ENCODE peak calls at places on chromosomes 12 and 14, in four cellular contexts. G is HCT116, C is uterus, A is GM12865. O is an unnamed sample.
A peak's percentile ranks its signal among the peaks of the same experiment; 100 is the strongest.

GRCh38 chr12:119594772-119595445 is 1.3 kb downstream of the TMEM233 start:
- DNase-seq in G (no peak), C (no peak), A (no peak), O (no peak)

GRCh38 chr14:56742391-56742790 is 67.9 kb downstream of the OTX2 start:
- DNase-seq in G (no peak), C (no peak), A (no peak), O (no peak)

GRCh38 chr12:132342322-132342721 is 12.9 kb upstream of the GALNT9 start:
- DNase-seq in G (no peak), C (no peak), A (no peak), O (no peak)

GRCh38 chr14:60288279-60288678 is 39.3 kb downstream of the PPM1A start:
- DNase-seq in G (no peak), C (no peak), A (no peak), O (no peak)

GRCh38 chr14:54881235-54881760 is 21.3 kb downstream of the GCH1 start:
- DNase-seq in G (no peak), C (no peak), A (peak; percentile 80), O (no peak)

GRCh38 chr12:72982351-72982750 is 710.2 kb downstream of the TRHDE start:
- DNase-seq in G (no peak), C (no peak), A (no peak), O (no peak)

GRCh38 chr14:34981743-34982420 is 910 bp upstream of the SRP54 start:
- DNase-seq in G (peak; percentile 26), C (peak; percentile 15), A (peak; percentile 66), O (no peak)

GRCh38 chr12:19288603-19289244 is 150.6 kb upstream of the AEBP2 start:
- DNase-seq in G (peak; percentile 22), C (no peak), A (peak; percentile 38), O (peak; percentile 17)

GRCh38 chr12:96398422-96399080 is 1.7 kb downstream of the CDK17 start:
- DNase-seq in G (no peak), C (no peak), A (peak; percentile 31), O (no peak)

GRCh38 chr12:130984183-130985058 is 30.7 kb downstream of the ADGRD1 start:
- DNase-seq in G (no peak), C (no peak), A (no peak), O (no peak)

GRCh38 chr12:98332626-98333025 is 182.8 kb upstream of the TMPO start:
- DNase-seq in G (no peak), C (no peak), A (peak; percentile 35), O (no peak)

GRCh38 chr12:24285413-24285812 is 335.9 kb upstream of the SOX5 start:
- DNase-seq in G (no peak), C (no peak), A (no peak), O (no peak)

GRCh38 chr14:100453930-100454329 is 130.8 kb downstream of the SLC25A47 start:
- DNase-seq in G (no peak), C (no peak), A (no peak), O (no peak)

GRCh38 chr12:131027876-131028586 is 74.3 kb downstream of the ADGRD1 start:
- DNase-seq in G (no peak), C (no peak), A (no peak), O (no peak)

GRCh38 chr12:1338483-1339177 is 255.8 kb downstream of the FBXL14 start:
- DNase-seq in G (no peak), C (no peak), A (no peak), O (no peak)

GRCh38 chr14:59213368-59214315 is 25.2 kb downstream of the DAAM1 start:
- DNase-seq in G (no peak), C (no peak), A (no peak), O (no peak)

GRCh38 chr14:76947078-76947837 is 81.2 kb downstream of the IRF2BPL start:
- DNase-seq in G (peak; percentile 87), C (peak; percentile 85), A (peak; percentile 93), O (no peak)

GRCh38 chr14:103699261-103699661 is 16.0 kb downstream of the XRCC3 start:
- DNase-seq in G (no peak), C (no peak), A (no peak), O (no peak)

GRCh38 chr12:46609281-46609623 is 216.5 kb downstream of the SLC38A4 start:
- DNase-seq in G (no peak), C (no peak), A (peak; percentile 25), O (no peak)

GRCh38 chr14:57389646-57390036 is 745 bp upstream of the NAA30 start:
- DNase-seq in G (no peak), C (no peak), A (no peak), O (no peak)

GRCh38 chr12:68981536-68981935 is 48.6 kb upstream of the CPM start:
- DNase-seq in G (no peak), C (no peak), A (no peak), O (no peak)

GRCh38 chr12:14903386-14904098 is 17.9 kb upstream of the MGP start:
- DNase-seq in G (no peak), C (no peak), A (no peak), O (no peak)

GRCh38 chr12:3658327-3659163 is 94.4 kb downstream of the CRACR2A start:
- DNase-seq in G (no peak), C (no peak), A (peak; percentile 26), O (no peak)

GRCh38 chr14:89184952-89185351 is 232.1 kb downstream of the FOXN3 start:
- DNase-seq in G (no peak), C (no peak), A (no peak), O (no peak)

GRCh38 chr14:74618078-74618952 is 6.3 kb upstream of the LTBP2 start:
- DNase-seq in G (peak; percentile 88), C (no peak), A (peak; percentile 43), O (peak; percentile 77)

GRCh38 chr12:124511259-124511985 is 56.0 kb downstream of the NCOR2 start:
- DNase-seq in G (no peak), C (no peak), A (no peak), O (no peak)

GRCh38 chr14:75417674-75418073 is 10.1 kb upstream of the JDP2 start:
- DNase-seq in G (no peak), C (no peak), A (no peak), O (no peak)

GRCh38 chr12:109951136-109951535 is 45.0 kb downstream of the GIT2 start:
- DNase-seq in G (peak; percentile 31), C (no peak), A (no peak), O (no peak)

GRCh38 chr14:37150414-37150813 is 22.0 kb downstream of the SLC25A21 start:
- DNase-seq in G (no peak), C (no peak), A (peak; percentile 9), O (no peak)

GRCh38 chr14:90381999-90382451 is 14.8 kb upstream of the CALM1 start:
- DNase-seq in G (no peak), C (peak; percentile 41), A (peak; percentile 32), O (no peak)

DNA sequence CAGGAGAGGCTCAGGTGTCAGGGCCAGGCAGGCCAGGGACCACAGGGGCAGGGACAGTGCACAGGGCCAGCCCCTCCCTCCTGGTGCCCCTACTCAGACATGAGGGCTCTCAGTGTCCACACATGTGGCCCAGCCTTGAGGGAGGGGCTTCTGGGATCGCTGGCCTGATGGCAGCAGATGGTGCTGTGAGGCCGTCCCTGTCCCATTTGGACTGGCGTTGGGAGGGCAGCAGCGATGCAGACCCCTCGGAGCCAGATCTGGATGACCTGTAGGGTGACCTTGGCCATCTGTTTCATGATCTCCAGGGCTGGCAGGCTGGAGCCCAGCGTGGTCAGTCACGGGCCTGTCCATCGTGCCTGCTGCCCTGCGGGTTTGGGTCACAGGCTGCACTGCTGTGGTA is 377.6 kb downstream of the TMEM121 start:
- DNase-seq in G (no peak), C (no peak), A (no peak), O (no peak)
- H3K4me3 ChIP-seq in G (no peak overlapping the region), C (no peak overlapping the region), A (no peak overlapping the region), O (no peak overlapping the region)

GRCh38 chr12:121095544-121096198 is 37.0 kb upstream of the P2RX7 start:
- DNase-seq in G (peak; percentile 48), C (peak; percentile 65), A (peak; percentile 75), O (peak; percentile 5)
- TF ChIP-seq CTCF in G (peak; percentile 70), C (peak; percentile 79), A (peak; percentile 94), O (peak; percentile 79)

DNA sequence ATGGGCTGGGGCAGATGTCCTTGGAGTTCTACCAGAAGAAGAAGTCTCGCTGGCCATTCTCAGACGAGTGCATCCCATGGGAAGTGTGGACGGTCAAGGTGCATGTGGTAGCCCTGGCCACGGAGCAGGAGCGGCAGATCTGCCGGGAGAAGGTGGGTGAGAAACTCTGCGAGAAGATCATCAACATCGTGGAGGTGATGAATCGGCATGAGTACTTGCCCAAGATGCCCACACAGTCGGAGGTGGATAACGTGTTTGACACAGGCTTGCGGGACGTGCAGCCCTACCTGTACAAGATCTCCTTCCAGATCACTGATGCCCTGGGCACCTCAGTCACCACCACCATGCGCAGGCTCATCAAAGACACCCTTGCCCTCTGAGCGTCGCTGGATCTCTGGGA is 2.7 kb upstream of the SMIM41 start:
- DNase-seq in G (no peak), C (no peak), A (no peak), O (no peak)
- H3K4me3 ChIP-seq in G (no peak overlapping the region), C (no peak overlapping the region), A (no peak overlapping the region), O (no peak overlapping the region)

GRCh38 chr14:98725676-98726075 is 546.3 kb downstream of the BCL11B start:
- DNase-seq in G (no peak), C (no peak), A (no peak), O (no peak)
- TF ChIP-seq CTCF in G (no peak), C (no peak), A (no peak), O (no peak)

GRCh38 chr12:100716658-100716948 is 78.0 kb upstream of the ANO4 start:
- DNase-seq in G (no peak), C (no peak), A (no peak), O (no peak)
- H3K4me3 ChIP-seq in G (peak overlapping the region; percentile 45), C (no peak overlapping the region), A (no peak overlapping the region), O (peak overlapping the region; percentile 17)

DNA sequence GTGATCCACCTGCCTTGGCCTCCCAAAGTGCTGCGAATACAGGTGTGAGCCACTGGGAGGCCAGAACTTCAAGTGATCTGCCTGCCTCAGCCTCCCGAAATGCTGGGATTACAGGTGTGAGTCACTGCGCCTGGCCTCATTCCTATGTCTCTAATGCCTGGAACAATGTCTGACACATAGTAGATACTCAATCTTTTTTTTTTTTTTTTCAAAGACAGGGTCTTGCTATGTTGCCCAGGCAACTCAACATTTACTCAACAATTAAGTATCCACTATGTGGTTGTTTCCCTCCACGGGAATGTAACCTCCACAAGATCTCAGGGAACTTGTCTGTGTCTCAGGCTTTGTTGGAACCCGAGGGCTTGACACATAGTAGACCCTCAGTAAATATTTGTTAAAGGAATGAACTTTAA is 3.1 kb upstream of the TMEM120B start:
- DNase-seq in G (peak; percentile 51), C (no peak), A (no peak), O (no peak)
- TF ChIP-seq CTCF in G (no peak), C (no peak), A (no peak), O (no peak)

GRCh38 chr14:95040723-95041476 is 116.4 kb downstream of the DICER1 start:
- DNase-seq in G (no peak), C (peak; percentile 2), A (no peak), O (no peak)
- H3K4me3 ChIP-seq in G (no peak overlapping the region), C (no peak overlapping the region), A (no peak overlapping the region), O (no peak overlapping the region)

GRCh38 chr12:17511369-17511768 is 578.6 kb downstream of the RERGL start:
- DNase-seq in G (no peak), C (no peak), A (no peak), O (no peak)
- TF ChIP-seq CTCF in G (no peak), C (no peak), A (no peak), O (no peak)